ENCODE peak calls at places on chromosomes 6 and 20, in four cellular contexts. One of them, this sample, is unnamed.
A peak's percentile ranks its signal among the peaks of the same experiment; 100 is the strongest.

GRCh38 chr20:41027872-41028358 is 707 bp upstream of the TOP1 start:
- DNase-seq in lung: no peak
- DNase-seq in tibial nerve: no peak
- DNase-seq in aorta: no peak
- DNase-seq in this sample: no peak

GRCh38 chr6:13332349-13332706 is 4.0 kb upstream of the TBC1D7 start:
- DNase-seq in aorta: no peak
- DNase-seq in tibial nerve: no peak
- DNase-seq in lung: no peak
- DNase-seq in this sample: no peak

GRCh38 chr20:50055524-50056083 is 57.3 kb downstream of the UBE2V1 start:
- DNase-seq in lung: no peak
- DNase-seq in tibial nerve: no peak
- DNase-seq in aorta: no peak
- DNase-seq in this sample: no peak

GRCh38 chr20:9966966-9967365 is 67.8 kb upstream of the ANKEF1 start:
- DNase-seq in lung: no peak
- DNase-seq in tibial nerve: no peak
- DNase-seq in aorta: no peak
- DNase-seq in this sample: no peak

GRCh38 chr20:10449270-10449669 is 14.2 kb downstream of the SLX4IP start:
- DNase-seq in tibial nerve: no peak
- DNase-seq in lung: no peak
- DNase-seq in aorta: no peak
- DNase-seq in this sample: no peak

GRCh38 chr20:890671-891070 is 25.5 kb downstream of the ANGPT4 start:
- DNase-seq in aorta: no peak
- DNase-seq in lung: no peak
- DNase-seq in tibial nerve: no peak
- DNase-seq in this sample: no peak

GRCh38 chr6:90765895-90766294 is 179.0 kb upstream of the MAP3K7 start:
- DNase-seq in tibial nerve: no peak
- DNase-seq in lung: no peak
- DNase-seq in aorta: no peak
- DNase-seq in this sample: no peak

GRCh38 chr20:438581-439469 is 23.5 kb downstream of the TBC1D20 start:
- DNase-seq in tibial nerve: no peak
- DNase-seq in lung: no peak
- DNase-seq in aorta: no peak
- DNase-seq in this sample: peak; percentile 70

GRCh38 chr20:49684335-49684997 is 29.2 kb downstream of the B4GALT5 start:
- DNase-seq in aorta: no peak
- DNase-seq in lung: peak; percentile 37
- DNase-seq in tibial nerve: no peak
- DNase-seq in this sample: no peak

GRCh38 chr6:154888426-154888825 is 106.7 kb upstream of the TIAM2 start:
- DNase-seq in tibial nerve: no peak
- DNase-seq in lung: no peak
- DNase-seq in aorta: no peak
- DNase-seq in this sample: no peak

GRCh38 chr6:74807701-74808100 is 398.2 kb downstream of the COL12A1 start:
- DNase-seq in aorta: no peak
- DNase-seq in tibial nerve: no peak
- DNase-seq in lung: no peak
- DNase-seq in this sample: no peak

GRCh38 chr6:37540390-37540789 is 40.7 kb upstream of the CCDC167 start:
- DNase-seq in tibial nerve: no peak
- DNase-seq in aorta: no peak
- DNase-seq in lung: no peak
- DNase-seq in this sample: no peak

GRCh38 chr20:64140421-64140820 is 23.8 kb upstream of the MYT1 start:
- DNase-seq in lung: no peak
- DNase-seq in aorta: peak; percentile 51
- DNase-seq in tibial nerve: no peak
- DNase-seq in this sample: peak; percentile 46

GRCh38 chr20:47857142-47857993 is 72.1 kb upstream of the SULF2 start:
- DNase-seq in lung: no peak
- DNase-seq in tibial nerve: no peak
- DNase-seq in aorta: no peak
- DNase-seq in this sample: no peak

GRCh38 chr6:36679043-36679821 is 718 bp downstream of the CDKN1A start:
- DNase-seq in tibial nerve: peak; percentile 66
- DNase-seq in aorta: peak; percentile 95
- DNase-seq in lung: peak; percentile 75
- DNase-seq in this sample: peak; percentile 94

GRCh38 chr20:50095476-50096078 is 17.4 kb downstream of the UBE2V1 start:
- DNase-seq in tibial nerve: no peak
- DNase-seq in aorta: no peak
- DNase-seq in lung: no peak
- DNase-seq in this sample: peak; percentile 55

DNA sequence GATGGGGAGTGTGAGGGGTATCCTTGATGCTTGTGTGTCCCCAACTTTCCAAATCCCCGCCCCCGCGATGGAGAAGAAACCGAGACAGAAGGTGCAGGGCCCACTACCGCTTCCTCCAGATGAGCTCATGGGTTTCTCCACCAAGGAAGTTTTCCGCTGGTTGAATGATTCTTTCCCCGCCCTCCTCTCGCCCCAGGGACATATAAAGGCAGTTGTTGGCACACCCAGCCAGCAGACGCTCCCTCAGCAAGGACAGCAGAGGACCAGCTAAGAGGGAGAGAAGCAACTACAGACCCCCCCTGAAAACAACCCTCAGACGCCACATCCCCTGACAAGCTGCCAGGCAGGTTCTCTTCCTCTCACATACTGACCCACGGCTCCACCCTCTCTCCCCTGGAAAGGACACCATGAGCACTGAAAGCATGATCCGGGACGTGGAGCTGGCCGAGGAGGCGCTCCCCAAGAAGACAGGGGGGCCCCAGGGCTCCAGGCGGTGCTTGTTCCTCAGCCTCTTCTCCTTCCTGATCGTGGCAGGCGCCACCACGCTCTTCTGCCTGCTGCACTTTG is at the start of gene TNF:
- DNase-seq in aorta: peak; percentile 78
- DNase-seq in lung: peak; percentile 51
- DNase-seq in tibial nerve: no peak
- DNase-seq in this sample: no peak
- H3K4me1 ChIP-seq in aorta: no peaks in the 10 kb centered on the region
- H3K4me1 ChIP-seq in lung: no peaks in the 10 kb centered on the region
- H3K4me1 ChIP-seq in tibial nerve: peaks cover 8% of the 10 kb centered on the region
- H3K4me1 ChIP-seq in this sample: peaks cover 7% of the 10 kb centered on the region

DNA sequence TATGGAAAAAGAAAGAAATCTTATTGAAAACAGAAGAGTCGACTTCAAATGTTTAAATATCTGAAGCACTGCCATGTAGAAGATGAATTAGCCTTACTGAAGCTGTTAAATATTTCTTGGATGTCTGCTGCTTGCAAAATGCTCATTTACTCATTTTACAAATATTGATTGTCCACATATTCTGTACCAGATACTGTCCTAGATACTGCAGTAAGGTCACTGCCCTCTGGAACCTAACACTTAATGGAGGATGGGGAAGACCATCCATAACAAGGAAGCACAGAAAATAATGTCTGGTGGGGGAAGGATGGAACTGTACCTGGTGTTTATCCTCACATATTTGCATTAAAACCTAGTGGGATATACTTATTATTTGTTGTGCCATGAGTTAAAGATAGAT is 99.0 kb downstream of the RCAN2 start:
- DNase-seq in aorta: no peak
- DNase-seq in lung: no peak
- DNase-seq in tibial nerve: no peak
- DNase-seq in this sample: no peak
- H3K27ac ChIP-seq in aorta: no peak overlapping the region
- H3K27ac ChIP-seq in lung: no peak overlapping the region
- H3K27ac ChIP-seq in tibial nerve: no peak overlapping the region
- H3K27ac ChIP-seq in this sample: no peak overlapping the region

GRCh38 chr20:36859700-36860330 is 16.1 kb upstream of the TLDC2 start:
- DNase-seq in lung: no peak
- DNase-seq in tibial nerve: no peak
- DNase-seq in aorta: no peak
- DNase-seq in this sample: no peak
- H3K4me3 ChIP-seq in lung: no peak overlapping the region
- H3K4me3 ChIP-seq in tibial nerve: no peak overlapping the region
- H3K4me3 ChIP-seq in aorta: no peak overlapping the region
- H3K4me3 ChIP-seq in this sample: no peak overlapping the region

GRCh38 chr20:31566332-31566657 is 38.8 kb upstream of the ID1 start:
- DNase-seq in tibial nerve: no peak
- DNase-seq in aorta: no peak
- DNase-seq in lung: no peak
- DNase-seq in this sample: no peak

GRCh38 chr20:31568041-31568731 is 36.9 kb upstream of the ID1 start:
- DNase-seq in aorta: no peak
- DNase-seq in tibial nerve: no peak
- DNase-seq in lung: no peak
- DNase-seq in this sample: no peak

GRCh38 chr20:31567380-31567720 is 37.7 kb upstream of the ID1 start:
- DNase-seq in aorta: no peak
- DNase-seq in tibial nerve: no peak
- DNase-seq in lung: no peak
- DNase-seq in this sample: no peak

GRCh38 chr20:31565699-31566331 is 39.3 kb upstream of the ID1 start:
- DNase-seq in lung: no peak
- DNase-seq in aorta: no peak
- DNase-seq in tibial nerve: no peak
- DNase-seq in this sample: no peak

DNA sequence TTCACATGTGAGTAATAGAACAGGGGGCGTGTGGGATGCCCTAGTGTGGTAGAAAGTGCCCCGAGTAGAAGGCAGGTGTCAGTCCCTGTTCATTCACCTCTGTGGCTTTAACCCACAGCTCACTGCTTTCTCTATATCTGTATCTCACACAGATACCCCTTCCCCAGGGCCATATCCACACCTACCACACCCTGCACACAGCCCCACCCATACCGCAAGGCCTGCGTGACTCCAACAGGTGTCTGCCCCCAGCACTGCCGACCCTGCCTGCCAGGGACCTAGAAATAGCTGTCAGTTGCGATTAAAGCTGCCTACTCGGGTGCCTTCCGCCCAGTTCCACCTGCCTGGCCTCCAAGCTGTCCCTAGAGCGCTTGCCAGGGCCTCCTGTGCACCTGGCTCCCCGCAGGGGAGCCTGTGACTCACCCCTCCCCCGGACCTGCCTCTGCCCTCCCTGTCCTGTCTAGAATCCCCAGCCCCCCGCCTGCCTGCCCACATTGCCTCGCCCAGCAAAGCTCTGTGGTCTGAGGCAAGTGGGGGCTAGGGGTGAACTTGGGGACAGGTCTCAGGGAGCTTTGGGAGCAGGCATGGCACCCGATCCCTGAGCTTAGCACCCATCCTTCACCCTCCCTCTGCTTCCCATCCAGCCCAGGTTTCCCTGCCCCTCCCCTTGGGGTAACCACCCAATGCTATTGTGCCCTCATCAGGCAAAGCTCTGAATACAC is 38.3 kb upstream of the ID1 start:
- DNase-seq in lung: no peak
- DNase-seq in aorta: no peak
- DNase-seq in tibial nerve: no peak
- DNase-seq in this sample: no peak
- H3K4me1 ChIP-seq in lung: peaks cover 2% of the 10 kb centered on the region
- H3K4me1 ChIP-seq in aorta: no peaks in the 10 kb centered on the region
- H3K4me1 ChIP-seq in tibial nerve: peaks cover 21% of the 10 kb centered on the region
- H3K4me1 ChIP-seq in this sample: peaks cover 79% of the 10 kb centered on the region

GRCh38 chr20:36251426-36251825 is 15.1 kb downstream of the AAR2 start:
- DNase-seq in aorta: no peak
- DNase-seq in tibial nerve: no peak
- DNase-seq in lung: no peak
- DNase-seq in this sample: no peak

GRCh38 chr20:36252511-36252910 is 16.2 kb downstream of the AAR2 start:
- DNase-seq in tibial nerve: no peak
- DNase-seq in lung: no peak
- DNase-seq in aorta: no peak
- DNase-seq in this sample: no peak

GRCh38 chr20:36246410-36246809 is 10.1 kb downstream of the AAR2 start:
- DNase-seq in aorta: no peak
- DNase-seq in lung: no peak
- DNase-seq in tibial nerve: no peak
- DNase-seq in this sample: no peak

GRCh38 chr20:36248836-36249235 is 12.6 kb downstream of the AAR2 start:
- DNase-seq in aorta: no peak
- DNase-seq in lung: no peak
- DNase-seq in tibial nerve: no peak
- DNase-seq in this sample: no peak

DNA sequence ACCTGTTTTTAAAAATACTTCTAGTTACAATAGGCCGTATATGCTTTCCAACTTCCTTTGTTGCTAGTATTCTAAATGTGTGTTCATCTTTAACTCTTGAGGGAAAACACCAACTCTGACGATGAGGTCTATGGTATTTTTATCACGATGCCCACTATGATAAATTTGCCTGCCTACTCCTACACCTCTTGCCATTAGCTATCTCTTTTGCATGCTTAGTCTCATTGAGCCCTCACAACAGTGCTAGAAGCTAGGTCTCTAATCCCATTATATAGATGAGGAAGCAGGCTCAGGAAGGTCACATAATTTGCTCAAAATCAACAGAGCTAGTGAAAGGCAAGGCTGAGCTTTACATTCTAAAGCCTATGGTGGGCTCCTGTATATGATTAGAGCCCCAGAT is 13.2 kb downstream of the AAR2 start:
- DNase-seq in tibial nerve: no peak
- DNase-seq in aorta: no peak
- DNase-seq in lung: no peak
- DNase-seq in this sample: no peak
- H3K27ac ChIP-seq in tibial nerve: no peak overlapping the region
- H3K27ac ChIP-seq in aorta: no peak overlapping the region
- H3K27ac ChIP-seq in lung: no peak overlapping the region
- H3K27ac ChIP-seq in this sample: no peak overlapping the region

GRCh38 chr6:14337157-14337556 is 219.6 kb downstream of the CD83 start:
- DNase-seq in aorta: no peak
- DNase-seq in tibial nerve: no peak
- DNase-seq in lung: no peak
- DNase-seq in this sample: no peak
- H3K4me3 ChIP-seq in aorta: no peak overlapping the region
- H3K4me3 ChIP-seq in tibial nerve: no peak overlapping the region
- H3K4me3 ChIP-seq in lung: no peak overlapping the region
- H3K4me3 ChIP-seq in this sample: no peak overlapping the region

GRCh38 chr6:138948780-138949179 is 39.3 kb downstream of the REPS1 start:
- DNase-seq in aorta: no peak
- DNase-seq in lung: no peak
- DNase-seq in tibial nerve: no peak
- DNase-seq in this sample: no peak
- H3K4me1 ChIP-seq in aorta: peaks cover 3% of the 10 kb centered on the region
- H3K4me1 ChIP-seq in lung: no peaks in the 10 kb centered on the region
- H3K4me1 ChIP-seq in tibial nerve: no peaks in the 10 kb centered on the region
- H3K4me1 ChIP-seq in this sample: peaks cover 12% of the 10 kb centered on the region

This sample was measured in suprapubic skin.